ENCODE peak calls at places on chromosomes 11 and 22, in four cellular contexts. One of them, this sample, is unnamed.

GRCh38 chr11:5380740-5381342 is 2.8 kb upstream of the OR51M1 start:
- DNase-seq in IMR-90: peak; percentile 77
- DNase-seq in H1: peak; percentile 31
- DNase-seq in trophoblast cell: peak; percentile 87
- DNase-seq in this sample: peak; percentile 76

GRCh38 chr22:41021039-41021654 is 70.0 kb downstream of the RBX1 start:
- DNase-seq in H1: no peak
- DNase-seq in IMR-90: no peak
- DNase-seq in trophoblast cell: peak; percentile 58
- DNase-seq in this sample: peak; percentile 42

GRCh38 chr11:67240575-67241389 is 25.5 kb upstream of the GRK2 start:
- DNase-seq in trophoblast cell: peak; percentile 72
- DNase-seq in H1: no peak
- DNase-seq in IMR-90: peak; percentile 75
- DNase-seq in this sample: peak; percentile 44

GRCh38 chr11:70203749-70204465 is 811 bp downstream of the FADD start:
- DNase-seq in IMR-90: peak; percentile 86
- DNase-seq in trophoblast cell: peak; percentile 81
- DNase-seq in H1: no peak
- DNase-seq in this sample: no peak

GRCh38 chr11:110856993-110857812 is 145.0 kb upstream of the ARHGAP20 start:
- DNase-seq in IMR-90: peak; percentile 61
- DNase-seq in H1: no peak
- DNase-seq in trophoblast cell: no peak
- DNase-seq in this sample: no peak

GRCh38 chr22:27267145-27267544 is 534.4 kb downstream of the MN1 start:
- DNase-seq in IMR-90: no peak
- DNase-seq in trophoblast cell: no peak
- DNase-seq in H1: no peak
- DNase-seq in this sample: no peak

GRCh38 chr11:110317516-110317932 is 21.1 kb upstream of the RDX start:
- DNase-seq in H1: no peak
- DNase-seq in trophoblast cell: peak; percentile 79
- DNase-seq in IMR-90: peak; percentile 49
- DNase-seq in this sample: no peak

GRCh38 chr11:135008001-135008405 is 596.0 kb upstream of the B3GAT1 start:
- DNase-seq in IMR-90: no peak
- DNase-seq in trophoblast cell: no peak
- DNase-seq in H1: no peak
- DNase-seq in this sample: no peak

GRCh38 chr11:108926522-108927380 is 261.9 kb downstream of the DDX10 start:
- DNase-seq in IMR-90: no peak
- DNase-seq in trophoblast cell: peak; percentile 65
- DNase-seq in H1: no peak
- DNase-seq in this sample: no peak

GRCh38 chr22:36873614-36874308 is 13.0 kb downstream of the NCF4 start:
- DNase-seq in IMR-90: peak; percentile 45
- DNase-seq in H1: no peak
- DNase-seq in trophoblast cell: peak; percentile 99
- DNase-seq in this sample: peak; percentile 50

GRCh38 chr22:39142088-39142667 is 10.3 kb downstream of the CBX7 start:
- DNase-seq in IMR-90: no peak
- DNase-seq in H1: no peak
- DNase-seq in trophoblast cell: no peak
- DNase-seq in this sample: no peak

GRCh38 chr11:6606471-6607189 is 3.1 kb downstream of the ILK start:
- DNase-seq in trophoblast cell: peak; percentile 82
- DNase-seq in H1: peak; percentile 90
- DNase-seq in IMR-90: peak; percentile 95
- DNase-seq in this sample: peak; percentile 97

DNA sequence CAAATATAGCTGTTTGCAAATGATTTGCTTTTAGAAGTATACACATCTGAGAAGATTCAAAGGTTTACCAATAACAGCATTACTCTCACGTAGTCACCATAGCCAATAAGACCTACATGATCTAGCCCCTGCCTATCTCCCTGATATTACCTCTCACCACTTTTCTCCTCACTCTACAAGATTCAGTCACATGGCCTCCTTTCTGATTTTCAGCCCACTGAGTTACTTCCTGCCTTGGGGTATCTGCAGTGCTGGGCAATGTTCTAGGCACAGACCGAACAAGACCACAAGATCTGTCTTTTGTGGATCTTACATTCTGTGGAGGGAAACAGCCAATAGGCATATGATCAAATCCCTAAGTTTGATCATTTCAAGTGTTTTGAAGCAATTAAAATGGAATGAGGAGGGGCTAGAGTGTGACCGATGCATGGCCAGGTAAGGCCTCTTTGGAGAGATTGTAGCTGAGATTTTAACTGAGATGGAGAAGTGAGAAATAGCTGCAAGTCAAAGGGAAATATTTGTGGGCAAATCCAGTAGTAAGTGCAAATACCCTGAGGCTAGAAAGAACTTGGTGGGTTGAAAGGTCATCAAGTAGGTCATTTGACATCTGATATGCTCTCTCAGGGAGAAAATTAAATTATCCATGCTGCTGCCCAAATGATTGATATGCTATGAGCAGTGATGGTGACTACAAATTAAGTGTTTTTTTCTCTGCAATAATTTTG is 43.1 kb downstream of the ARL14EP start:
- DNase-seq in H1: no peak
- DNase-seq in IMR-90: no peak
- DNase-seq in trophoblast cell: no peak
- DNase-seq in this sample: no peak
- H3K4me1 ChIP-seq in H1: no peaks in the 10 kb centered on the region
- H3K4me1 ChIP-seq in IMR-90: no peaks in the 10 kb centered on the region
- H3K4me1 ChIP-seq in trophoblast cell: no peaks in the 10 kb centered on the region
- H3K4me1 ChIP-seq in this sample: no peaks in the 10 kb centered on the region

GRCh38 chr22:49943405-49943765 is 17.2 kb upstream of the PIM3 start:
- DNase-seq in H1: no peak
- DNase-seq in IMR-90: no peak
- DNase-seq in trophoblast cell: no peak
- DNase-seq in this sample: no peak
- H4K8ac ChIP-seq in H1: no peak overlapping the region
- H4K8ac ChIP-seq in IMR-90: no peak overlapping the region
- H4K8ac ChIP-seq in trophoblast cell: no peak overlapping the region
- H4K8ac ChIP-seq in this sample: no peak overlapping the region

GRCh38 chr11:114154271-114155047 is 94.9 kb downstream of the ZBTB16 start:
- DNase-seq in trophoblast cell: peak; percentile 68
- DNase-seq in IMR-90: no peak
- DNase-seq in H1: no peak
- DNase-seq in this sample: no peak

GRCh38 chr11:114157476-114158050 is 98.1 kb downstream of the ZBTB16 start:
- DNase-seq in H1: no peak
- DNase-seq in trophoblast cell: no peak
- DNase-seq in IMR-90: no peak
- DNase-seq in this sample: no peak

GRCh38 chr11:114155116-114155515 is 95.6 kb downstream of the ZBTB16 start:
- DNase-seq in trophoblast cell: no peak
- DNase-seq in IMR-90: no peak
- DNase-seq in H1: no peak
- DNase-seq in this sample: no peak

GRCh38 chr11:114156766-114157165 is 97.3 kb downstream of the ZBTB16 start:
- DNase-seq in trophoblast cell: no peak
- DNase-seq in H1: no peak
- DNase-seq in IMR-90: no peak
- DNase-seq in this sample: no peak

GRCh38 chr11:114156131-114156581 is 96.6 kb downstream of the ZBTB16 start:
- DNase-seq in H1: no peak
- DNase-seq in trophoblast cell: no peak
- DNase-seq in IMR-90: no peak
- DNase-seq in this sample: no peak
- H2BK5ac ChIP-seq in H1: no peak overlapping the region
- H2BK5ac ChIP-seq in trophoblast cell: no peak overlapping the region
- H2BK5ac ChIP-seq in IMR-90: no peak overlapping the region
- H2BK5ac ChIP-seq in this sample: no peak overlapping the region

DNA sequence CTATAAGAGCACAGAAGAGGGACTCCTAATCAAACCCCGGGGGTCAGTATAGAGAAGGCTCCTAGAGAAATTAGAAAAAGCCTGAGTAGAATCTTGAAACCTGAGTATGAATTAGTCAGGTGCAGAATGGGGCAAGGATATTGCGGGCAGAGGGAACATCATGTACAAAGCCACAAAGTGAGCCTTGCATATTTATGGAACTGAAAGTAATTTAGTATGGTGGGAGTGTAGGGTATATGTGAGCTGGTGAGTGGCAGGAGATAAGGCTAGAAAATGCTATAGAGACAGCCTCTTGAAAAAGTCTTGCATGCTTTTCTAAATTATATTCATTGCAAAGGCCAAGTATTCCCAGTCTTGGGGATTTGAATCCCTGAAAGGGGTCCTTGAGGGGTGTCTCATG is 93.7 kb downstream of the STIM1 start:
- DNase-seq in trophoblast cell: no peak
- DNase-seq in IMR-90: no peak
- DNase-seq in H1: no peak
- DNase-seq in this sample: no peak
- H3K4me1 ChIP-seq in trophoblast cell: peaks cover 11% of the 10 kb centered on the region
- H3K4me1 ChIP-seq in IMR-90: peaks cover 16% of the 10 kb centered on the region
- H3K4me1 ChIP-seq in H1: peaks cover 1% of the 10 kb centered on the region
- H3K4me1 ChIP-seq in this sample: no peaks in the 10 kb centered on the region

GRCh38 chr11:47980907-47981621 is 705 bp downstream of the PTPRJ start:
- DNase-seq in IMR-90: peak; percentile 40
- DNase-seq in trophoblast cell: peak; percentile 52
- DNase-seq in H1: no peak
- DNase-seq in this sample: peak; percentile 45
- H4K8ac ChIP-seq in IMR-90: peak overlapping the region; percentile 59
- H4K8ac ChIP-seq in trophoblast cell: no peak overlapping the region
- H4K8ac ChIP-seq in H1: no peak overlapping the region
- H4K8ac ChIP-seq in this sample: no peak overlapping the region

GRCh38 chr11:61331636-61332035 is 1.3 kb downstream of the DDB1 start:
- DNase-seq in H1: no peak
- DNase-seq in trophoblast cell: no peak
- DNase-seq in IMR-90: no peak
- DNase-seq in this sample: no peak
- H2BK5ac ChIP-seq in H1: no peak overlapping the region
- H2BK5ac ChIP-seq in trophoblast cell: no peak overlapping the region
- H2BK5ac ChIP-seq in IMR-90: peak overlapping the region; percentile 23
- H2BK5ac ChIP-seq in this sample: no peak overlapping the region

This sample was measured in H9.